ENCODE peak calls at places on chromosome 1, in seven cellular contexts. One of them, this sample, is unnamed.

GRCh38 chr1:113442130-113442529 is 51.8 kb downstream of the MAGI3 start:
- DNase-seq in HCEC 1CT: no peak
- DNase-seq in DMS 273 treated with DMSO at 0.1 percent for 48 hours: no peak
- DNase-seq in NCI-H1048: no peak
- DNase-seq in EH: no peak
- DNase-seq in frontal cortex: no peak
- DNase-seq in osteocyte: no peak
- DNase-seq in this sample: no peak

GRCh38 chr1:205030916-205031315 is 12.1 kb upstream of the CNTN2 start:
- DNase-seq in HCEC 1CT: no peak
- DNase-seq in DMS 273 treated with DMSO at 0.1 percent for 48 hours: no peak
- DNase-seq in NCI-H1048: no peak
- DNase-seq in EH: no peak
- DNase-seq in frontal cortex: no peak
- DNase-seq in osteocyte: no peak
- DNase-seq in this sample: no peak

GRCh38 chr1:213669964-213670691 is 317.6 kb upstream of the PROX1 start:
- DNase-seq in HCEC 1CT: no peak
- DNase-seq in DMS 273 treated with DMSO at 0.1 percent for 48 hours: no peak
- DNase-seq in NCI-H1048: no peak
- DNase-seq in EH: no peak
- DNase-seq in frontal cortex: no peak
- DNase-seq in osteocyte: no peak
- DNase-seq in this sample: no peak

GRCh38 chr1:168917309-168917708 is 188.3 kb upstream of the DPT start:
- DNase-seq in HCEC 1CT: no peak
- DNase-seq in DMS 273 treated with DMSO at 0.1 percent for 48 hours: no peak
- DNase-seq in NCI-H1048: no peak
- DNase-seq in EH: no peak
- DNase-seq in frontal cortex: no peak
- DNase-seq in osteocyte: no peak
- DNase-seq in this sample: no peak

GRCh38 chr1:158055854-158056253 is 62.4 kb downstream of the KIRREL1 start:
- DNase-seq in HCEC 1CT: no peak
- DNase-seq in DMS 273 treated with DMSO at 0.1 percent for 48 hours: no peak
- DNase-seq in NCI-H1048: no peak
- DNase-seq in EH: peak
- DNase-seq in frontal cortex: no peak
- DNase-seq in osteocyte: no peak
- DNase-seq in this sample: no peak

GRCh38 chr1:219792337-219793021 is 135.9 kb downstream of the SLC30A10 start:
- DNase-seq in HCEC 1CT: peak
- DNase-seq in DMS 273 treated with DMSO at 0.1 percent for 48 hours: peak
- DNase-seq in NCI-H1048: no peak
- DNase-seq in EH: peak
- DNase-seq in frontal cortex: no peak
- DNase-seq in osteocyte: no peak
- DNase-seq in this sample: no peak

GRCh38 chr1:54054438-54054749 is 986 bp downstream of the TCEANC2 start:
- DNase-seq in HCEC 1CT: no peak
- DNase-seq in DMS 273 treated with DMSO at 0.1 percent for 48 hours: no peak
- DNase-seq in NCI-H1048: no peak
- DNase-seq in EH: no peak
- DNase-seq in frontal cortex: no peak
- DNase-seq in osteocyte: no peak
- DNase-seq in this sample: no peak

GRCh38 chr1:29631361-29631760 is 395.0 kb downstream of the PTPRU start:
- DNase-seq in HCEC 1CT: no peak
- DNase-seq in DMS 273 treated with DMSO at 0.1 percent for 48 hours: no peak
- DNase-seq in NCI-H1048: no peak
- DNase-seq in EH: peak
- DNase-seq in frontal cortex: no peak
- DNase-seq in osteocyte: peak
- DNase-seq in this sample: no peak

GRCh38 chr1:17235135-17235880 is 13.6 kb upstream of the PADI3 start:
- DNase-seq in HCEC 1CT: no peak
- DNase-seq in DMS 273 treated with DMSO at 0.1 percent for 48 hours: no peak
- DNase-seq in NCI-H1048: no peak
- DNase-seq in EH: no peak
- DNase-seq in frontal cortex: no peak
- DNase-seq in osteocyte: no peak
- DNase-seq in this sample: no peak

GRCh38 chr1:229363723-229364122 is 20.9 kb upstream of the CCSAP start:
- DNase-seq in HCEC 1CT: no peak
- DNase-seq in DMS 273 treated with DMSO at 0.1 percent for 48 hours: no peak
- DNase-seq in NCI-H1048: no peak
- DNase-seq in EH: no peak
- DNase-seq in frontal cortex: no peak
- DNase-seq in osteocyte: peak
- DNase-seq in this sample: no peak

GRCh38 chr1:106615473-106615872 is 441.0 kb upstream of the PRMT6 start:
- DNase-seq in HCEC 1CT: no peak
- DNase-seq in DMS 273 treated with DMSO at 0.1 percent for 48 hours: no peak
- DNase-seq in NCI-H1048: no peak
- DNase-seq in EH: no peak
- DNase-seq in frontal cortex: no peak
- DNase-seq in osteocyte: no peak
- DNase-seq in this sample: no peak